ENCODE peak calls at places on chromosomes 6 and 20, in nine cellular contexts. J is AG04450; P is CD8-positive, alpha-beta T cell; Q is fibroblast of mammary gland; W is fibroblast of lung; U is mucosa of descending colon; L is OCI-LY7; R is HL-60; D is fibroblast of pulmonary artery. E is an unnamed sample.

GRCh38 chr6:147106759-147107401 is 97.3 kb upstream of the STXBP5 start:
- DNase-seq in U (no peak), Q (peak; percentile 66), R (peak; percentile 62), D (peak; percentile 69), W (peak; percentile 52), J (peak; percentile 39), P (no peak), L (no peak), E (no peak)

GRCh38 chr6:28531479-28532128 is 5.9 kb downstream of the GPX5 start:
- DNase-seq in L (no peak), J (no peak), Q (peak; percentile 16), U (no peak), D (no peak), P (no peak), R (no peak), W (no peak), E (no peak)

GRCh38 chr6:79076160-79076559 is 1.9 kb downstream of the PHIP start:
- DNase-seq in L (peak; percentile 10), Q (peak; percentile 23), R (no peak), J (no peak), D (peak; percentile 16), P (no peak), W (peak; percentile 17), U (peak; percentile 16), E (no peak)

GRCh38 chr20:3313681-3314080 is 74.7 kb upstream of the SLC4A11 start:
- DNase-seq in D (no peak), W (no peak), P (no peak), L (no peak), Q (no peak), J (no peak), R (peak; percentile 12), U (no peak), E (no peak)

GRCh38 chr6:111715321-111715720 is 109.6 kb upstream of the TRAF3IP2 start:
- DNase-seq in Q (no peak), L (no peak), U (no peak), J (no peak), R (no peak), D (no peak), P (no peak), W (no peak), E (no peak)

GRCh38 chr6:105608711-105609374 is 206.0 kb upstream of the PREP start:
- DNase-seq in P (no peak), D (peak; percentile 63), U (peak; percentile 46), L (no peak), Q (peak; percentile 86), W (peak; percentile 98), R (no peak), J (peak; percentile 93), E (peak; percentile 92)

GRCh38 chr6:27502508-27503435 is 29.9 kb upstream of the ZNF184 start:
- DNase-seq in P (peak; percentile 66), J (peak; percentile 29), W (peak; percentile 68), U (peak; percentile 73), R (peak; percentile 31), L (peak; percentile 82), Q (peak; percentile 82), D (peak; percentile 71), E (peak; percentile 66)

GRCh38 chr6:149990109-149990671 is 26.4 kb downstream of the ULBP1 start:
- DNase-seq in J (no peak), D (no peak), W (no peak), R (no peak), Q (no peak), P (no peak), U (no peak), L (no peak), E (no peak)

DNA sequence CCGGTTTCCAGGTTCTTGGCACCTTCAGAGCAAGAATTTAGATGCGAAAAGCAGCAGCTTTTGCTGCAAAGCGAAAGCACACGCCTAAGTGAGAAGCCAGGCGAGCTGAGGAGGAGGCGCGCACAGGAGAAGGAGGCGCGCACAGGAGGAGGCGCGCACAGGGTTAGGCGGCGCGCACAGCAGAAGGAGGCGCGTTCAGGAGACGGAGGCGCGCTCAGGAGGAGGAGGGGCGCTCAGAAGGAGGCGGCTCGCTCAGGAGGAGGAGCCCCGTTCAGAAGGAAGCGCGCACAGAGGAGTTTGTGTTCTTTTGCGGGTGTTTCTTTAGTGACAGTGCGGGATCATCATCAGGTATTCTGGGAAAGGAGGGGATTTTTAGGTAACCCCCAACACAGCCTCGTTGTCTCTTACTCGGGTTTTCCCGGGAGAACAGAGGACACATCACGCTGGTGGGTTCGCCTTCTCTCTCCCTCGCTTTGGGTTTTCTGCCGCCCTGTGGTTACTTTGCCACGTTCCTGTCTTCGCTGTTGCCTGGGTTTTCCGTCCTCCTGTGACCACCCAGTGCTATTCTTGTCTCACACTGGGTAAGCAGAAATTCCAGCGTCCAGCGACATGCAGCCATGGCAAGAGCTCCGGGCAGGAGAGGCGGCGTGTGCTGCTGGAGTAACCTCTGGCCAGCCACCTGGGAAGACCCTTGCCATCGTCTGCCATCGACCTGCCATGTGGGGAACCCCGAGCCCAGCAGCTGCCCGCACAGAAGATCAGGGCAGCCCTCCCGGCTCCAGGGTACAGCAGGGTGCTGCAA is 47.0 kb downstream of the WDR27 start:
- DNase-seq in W (peak; percentile 79), D (peak; percentile 76), Q (peak; percentile 71), U (peak; percentile 80), P (peak; percentile 67), L (peak; percentile 56), R (no peak), J (peak; percentile 29), E (no peak)
- TF ChIP-seq CTCF in W (peak; percentile 30), D (peak; percentile 40), Q (peak; percentile 33), U (no peak), P (no peak), L (no peak), R (no peak), J (peak; percentile 48), E (no peak)

GRCh38 chr20:62962891-62963613 is 10.5 kb downstream of the SLC17A9 start:
- DNase-seq in U (no peak), L (no peak), J (no peak), Q (no peak), P (no peak), R (no peak), W (no peak), D (no peak), E (no peak)

GRCh38 chr20:62961310-62961783 is 8.8 kb downstream of the SLC17A9 start:
- DNase-seq in L (no peak), J (no peak), W (no peak), Q (no peak), R (no peak), P (no peak), U (no peak), D (no peak), E (no peak)

GRCh38 chr20:62959998-62960436 is 7.5 kb downstream of the SLC17A9 start:
- DNase-seq in R (no peak), U (no peak), Q (no peak), D (no peak), W (no peak), P (no peak), J (no peak), L (no peak), E (no peak)

GRCh38 chr20:62962221-62962879 is 9.8 kb downstream of the SLC17A9 start:
- DNase-seq in L (no peak), P (no peak), R (no peak), D (no peak), Q (no peak), U (no peak), W (no peak), J (no peak), E (no peak)

DNA sequence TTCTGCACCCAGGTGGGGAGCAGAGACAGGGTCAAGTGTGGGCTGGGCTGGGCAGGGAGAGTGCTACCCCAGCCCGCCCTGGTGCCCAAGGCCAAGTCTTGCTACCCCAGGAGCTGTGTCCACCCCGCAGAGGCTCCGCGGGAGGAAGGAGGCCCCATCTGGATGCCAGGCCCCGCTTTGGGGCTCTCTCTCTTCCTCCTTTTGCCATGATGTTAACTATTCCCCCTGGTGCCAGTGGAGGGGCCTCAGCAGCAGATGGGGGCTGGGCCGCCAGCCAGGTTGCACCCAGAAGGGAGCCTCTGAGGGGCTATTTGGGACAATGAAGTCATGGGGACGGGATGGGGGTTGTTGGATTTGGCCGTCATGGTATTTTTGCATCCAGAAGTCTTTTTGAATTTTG is 9.3 kb downstream of the SLC17A9 start:
- DNase-seq in W (no peak), L (no peak), D (no peak), R (no peak), Q (no peak), P (no peak), J (no peak), U (no peak), E (no peak)
- H3K4me3 ChIP-seq in W (no peak overlapping the region), L (no peak overlapping the region), D (no peak overlapping the region), R (no peak overlapping the region), Q (no peak overlapping the region), P (no peak overlapping the region), J (no peak overlapping the region), U (no peak overlapping the region), E (no peak overlapping the region)

GRCh38 chr6:84061613-84062398 is 28.2 kb downstream of the MRAP2 start:
- DNase-seq in U (no peak), Q (no peak), J (no peak), R (no peak), L (no peak), P (no peak), D (no peak), W (no peak), E (no peak)

GRCh38 chr6:84061174-84061573 is 27.6 kb downstream of the MRAP2 start:
- DNase-seq in Q (no peak), L (no peak), J (no peak), R (no peak), U (no peak), W (no peak), D (no peak), P (no peak), E (no peak)

GRCh38 chr6:84065718-84066290 is 32.2 kb downstream of the MRAP2 start:
- DNase-seq in U (no peak), R (no peak), W (peak; percentile 77), Q (peak; percentile 68), L (no peak), P (no peak), J (no peak), D (peak; percentile 68), E (no peak)

GRCh38 chr6:84062519-84063154 is 29.1 kb downstream of the MRAP2 start:
- DNase-seq in Q (no peak), L (no peak), D (no peak), J (no peak), W (no peak), R (no peak), P (no peak), U (no peak), E (no peak)

GRCh38 chr6:84066536-84066935 is 33.0 kb downstream of the MRAP2 start:
- DNase-seq in Q (no peak), R (no peak), U (no peak), W (peak; percentile 60), J (no peak), L (no peak), D (no peak), P (no peak), E (no peak)
- TF ChIP-seq CTCF in Q (no peak), R (no peak), U (no peak), W (no peak), J (no peak), L (no peak), D (no peak), P (no peak), E (no peak)

GRCh38 chr6:5175195-5175594 is 85.6 kb downstream of the LYRM4 start:
- DNase-seq in P (no peak), U (no peak), D (no peak), R (no peak), Q (peak; percentile 10), W (no peak), J (no peak), L (peak; percentile 39), E (no peak)

GRCh38 chr6:5175635-5176034 is 85.1 kb downstream of the LYRM4 start:
- DNase-seq in J (no peak), R (no peak), P (peak; percentile 23), D (no peak), L (no peak), U (no peak), Q (no peak), W (no peak), E (no peak)

GRCh38 chr6:5172057-5172683 is 87.0 kb downstream of the PPP1R3G start:
- DNase-seq in Q (no peak), J (no peak), U (no peak), W (no peak), D (no peak), P (no peak), R (no peak), L (no peak), E (no peak)

GRCh38 chr6:5174756-5175155 is 86.0 kb downstream of the LYRM4 start:
- DNase-seq in R (no peak), Q (no peak), L (peak; percentile 13), J (no peak), D (no peak), U (no peak), P (no peak), W (no peak), E (no peak)

GRCh38 chr6:5173862-5174643 is 86.7 kb downstream of the LYRM4 start:
- DNase-seq in L (peak; percentile 86), Q (no peak), W (peak; percentile 23), D (no peak), P (peak; percentile 56), U (peak; percentile 35), J (no peak), R (no peak), E (no peak)
- H3K4me3 ChIP-seq in L (peak overlapping the region; percentile 59), Q (no peak overlapping the region), W (no peak overlapping the region), D (no peak overlapping the region), P (peak overlapping the region; percentile 48), U (no peak overlapping the region), J (no peak overlapping the region), R (no peak overlapping the region), E (no peak overlapping the region)